ENCODE peak calls at places on chromosome 6, in seven cellular contexts. H, K, P, S, W, T and X are unnamed samples.

GRCh38 chr6:163793584-163793983 is 379.1 kb downstream of the QKI start:
- DNase-seq in T (peak; percentile 31), W (peak; percentile 82), H (no peak), S (no peak), K (peak; percentile 90), P (peak; percentile 81), X (peak; percentile 84)

GRCh38 chr6:158730175-158730907 is 80.5 kb downstream of the SYTL3 start:
- DNase-seq in W (no peak), T (no peak), K (peak; percentile 5), H (no peak), S (peak; percentile 77), P (no peak), X (no peak)

GRCh38 chr6:145036848-145037567 is 698.3 kb downstream of the EPM2A start:
- DNase-seq in H (no peak), K (peak; percentile 66), T (peak; percentile 14), W (peak; percentile 38), S (no peak), P (peak; percentile 18), X (no peak)

GRCh38 chr6:73024598-73024997 is 200.7 kb downstream of the KHDC1L start:
- DNase-seq in T (no peak), W (no peak), H (no peak), S (no peak), K (no peak), P (no peak), X (no peak)

GRCh38 chr6:86558318-86558717 is 379.0 kb upstream of the HTR1E start:
- DNase-seq in P (no peak), W (no peak), T (no peak), H (no peak), K (no peak), S (no peak), X (no peak)

GRCh38 chr6:124854338-124854922 is 107.8 kb upstream of the RNF217 start:
- DNase-seq in S (no peak), K (no peak), W (peak; percentile 18), H (no peak), T (no peak), P (no peak), X (no peak)

GRCh38 chr6:1639430-1639829 is 29.7 kb downstream of the FOXC1 start:
- DNase-seq in S (no peak), W (no peak), K (no peak), T (no peak), H (no peak), P (no peak), X (no peak)

GRCh38 chr6:3326981-3327380 is 68.2 kb downstream of the PSMG4 start:
- DNase-seq in P (no peak), K (no peak), H (no peak), T (no peak), S (no peak), W (no peak), X (no peak)

GRCh38 chr6:41430875-41431274 is 95.5 kb downstream of the NCR2 start:
- DNase-seq in T (peak; percentile 72), H (no peak), S (no peak), P (peak; percentile 80), K (peak; percentile 68), W (peak; percentile 85), X (peak; percentile 56)

GRCh38 chr6:167422934-167423333 is 98.0 kb downstream of the TTLL2 start:
- DNase-seq in W (no peak), S (no peak), K (no peak), P (no peak), T (no peak), H (no peak), X (no peak)

GRCh38 chr6:169991031-169991390 is 239.6 kb downstream of the ERMARD start:
- DNase-seq in P (no peak), T (no peak), H (no peak), W (no peak), S (no peak), K (no peak), X (no peak)

GRCh38 chr6:51812231-51812630 is 275.2 kb downstream of the PKHD1 start:
- DNase-seq in W (no peak), S (no peak), K (no peak), P (no peak), T (no peak), H (no peak), X (no peak)
- H3K4me3 ChIP-seq in W (no peak overlapping the region), S (no peak overlapping the region), K (no peak overlapping the region), P (no peak overlapping the region), T (no peak overlapping the region), H (no peak overlapping the region), X (no peak overlapping the region)

GRCh38 chr6:105797313-105797970 is 288.7 kb upstream of the PRDM1 start:
- DNase-seq in P (no peak), T (no peak), H (no peak), K (peak; percentile 62), W (no peak), S (no peak), X (no peak)
- H3K4me3 ChIP-seq in P (no peak overlapping the region), T (no peak overlapping the region), H (no peak overlapping the region), K (no peak overlapping the region), W (no peak overlapping the region), S (no peak overlapping the region), X (no peak overlapping the region)

GRCh38 chr6:45265246-45265645 is 62.9 kb upstream of the RUNX2 start:
- DNase-seq in T (no peak), H (no peak), W (peak; percentile 18), K (peak; percentile 30), S (no peak), P (no peak), X (peak; percentile 12)
- H3K4me3 ChIP-seq in T (no peak overlapping the region), H (no peak overlapping the region), W (no peak overlapping the region), K (no peak overlapping the region), S (no peak overlapping the region), P (no peak overlapping the region), X (no peak overlapping the region)

GRCh38 chr6:132084811-132085509 is 133.8 kb upstream of the CCN2 start:
- DNase-seq in S (no peak), K (peak; percentile 74), W (peak; percentile 97), T (peak; percentile 69), P (peak; percentile 88), H (no peak), X (peak; percentile 87)

GRCh38 chr6:132082421-132082820 is 131.2 kb upstream of the CCN2 start:
- DNase-seq in T (no peak), S (no peak), H (no peak), K (no peak), P (no peak), W (no peak), X (no peak)

GRCh38 chr6:132088150-132088549 is 137.0 kb upstream of the CCN2 start:
- DNase-seq in W (no peak), K (no peak), H (no peak), S (no peak), T (no peak), P (no peak), X (no peak)

GRCh38 chr6:132087391-132087790 is 136.2 kb upstream of the CCN2 start:
- DNase-seq in P (no peak), T (no peak), K (peak; percentile 23), S (no peak), W (peak; percentile 56), H (no peak), X (peak; percentile 61)

GRCh38 chr6:132085731-132086130 is 134.6 kb upstream of the CCN2 start:
- DNase-seq in K (no peak), T (no peak), S (no peak), W (peak; percentile 44), H (no peak), P (peak; percentile 26), X (no peak)
- H3K4me3 ChIP-seq in K (no peak overlapping the region), T (no peak overlapping the region), S (no peak overlapping the region), W (no peak overlapping the region), H (no peak overlapping the region), P (no peak overlapping the region), X (no peak overlapping the region)